ENCODE peak calls at places on chromosomes 2 and 18, in nine cellular contexts. One of them, this sample, is unnamed.

GRCh38 chr2:228699888-228700287 is 518.4 kb upstream of the SPHKAP start:
- DNase-seq in tibial artery: no peak
- DNase-seq in colonic mucosa: no peak
- DNase-seq in ovary: no peak
- DNase-seq in GM12878: no peak
- DNase-seq in heart left ventricle: no peak
- DNase-seq in astrocyte: no peak
- DNase-seq in GM23338: no peak
- DNase-seq in neural progenitor cell: no peak
- DNase-seq in this sample: no peak

GRCh38 chr18:75173125-75173432 is 35.9 kb downstream of the PTGR3 start:
- DNase-seq in ovary: no peak
- DNase-seq in heart left ventricle: no peak
- DNase-seq in tibial artery: no peak
- DNase-seq in colonic mucosa: no peak
- DNase-seq in neural progenitor cell: peak; percentile 32
- DNase-seq in astrocyte: no peak
- DNase-seq in GM23338: peak; percentile 35
- DNase-seq in GM12878: peak; percentile 64
- DNase-seq in this sample: no peak

GRCh38 chr2:176370423-176370822 is 101.2 kb downstream of the MTX2 start:
- DNase-seq in colonic mucosa: no peak
- DNase-seq in heart left ventricle: no peak
- DNase-seq in tibial artery: no peak
- DNase-seq in GM12878: no peak
- DNase-seq in GM23338: no peak
- DNase-seq in neural progenitor cell: no peak
- DNase-seq in astrocyte: no peak
- DNase-seq in ovary: no peak
- DNase-seq in this sample: no peak

GRCh38 chr2:135870571-135870970 is 5.7 kb downstream of the MCM6 start:
- DNase-seq in neural progenitor cell: no peak
- DNase-seq in GM12878: no peak
- DNase-seq in tibial artery: no peak
- DNase-seq in colonic mucosa: no peak
- DNase-seq in astrocyte: no peak
- DNase-seq in heart left ventricle: no peak
- DNase-seq in ovary: no peak
- DNase-seq in GM23338: no peak
- DNase-seq in this sample: no peak

GRCh38 chr18:76619342-76620315 is 124.6 kb upstream of the ZNF516 start:
- DNase-seq in GM12878: no peak
- DNase-seq in tibial artery: peak; percentile 74
- DNase-seq in astrocyte: peak; percentile 88
- DNase-seq in neural progenitor cell: peak; percentile 78
- DNase-seq in heart left ventricle: peak; percentile 67
- DNase-seq in ovary: peak; percentile 91
- DNase-seq in colonic mucosa: peak; percentile 50
- DNase-seq in GM23338: peak; percentile 72
- DNase-seq in this sample: peak; percentile 55

GRCh38 chr2:177413703-177414102 is 21.1 kb downstream of the AGPS start:
- DNase-seq in GM23338: no peak
- DNase-seq in tibial artery: no peak
- DNase-seq in astrocyte: no peak
- DNase-seq in heart left ventricle: no peak
- DNase-seq in ovary: no peak
- DNase-seq in colonic mucosa: no peak
- DNase-seq in neural progenitor cell: no peak
- DNase-seq in GM12878: no peak
- DNase-seq in this sample: no peak

GRCh38 chr2:64313311-64313710 is 140.7 kb upstream of the LGALSL start:
- DNase-seq in tibial artery: no peak
- DNase-seq in astrocyte: no peak
- DNase-seq in heart left ventricle: no peak
- DNase-seq in ovary: no peak
- DNase-seq in GM12878: no peak
- DNase-seq in neural progenitor cell: no peak
- DNase-seq in colonic mucosa: no peak
- DNase-seq in GM23338: no peak
- DNase-seq in this sample: no peak

GRCh38 chr18:39463986-39464385 is 1898.4 kb upstream of the CELF4 start:
- DNase-seq in tibial artery: no peak
- DNase-seq in GM23338: no peak
- DNase-seq in GM12878: no peak
- DNase-seq in neural progenitor cell: no peak
- DNase-seq in ovary: no peak
- DNase-seq in astrocyte: no peak
- DNase-seq in colonic mucosa: no peak
- DNase-seq in heart left ventricle: no peak
- DNase-seq in this sample: no peak

GRCh38 chr18:2050702-2051201 is 520.6 kb downstream of the METTL4 start:
- DNase-seq in neural progenitor cell: no peak
- DNase-seq in tibial artery: no peak
- DNase-seq in heart left ventricle: no peak
- DNase-seq in astrocyte: peak; percentile 33
- DNase-seq in ovary: no peak
- DNase-seq in GM23338: no peak
- DNase-seq in colonic mucosa: no peak
- DNase-seq in GM12878: no peak
- DNase-seq in this sample: peak; percentile 91

GRCh38 chr18:69701305-69701704 is 246.4 kb downstream of the CD226 start:
- DNase-seq in GM23338: no peak
- DNase-seq in astrocyte: no peak
- DNase-seq in colonic mucosa: no peak
- DNase-seq in heart left ventricle: no peak
- DNase-seq in neural progenitor cell: no peak
- DNase-seq in ovary: no peak
- DNase-seq in tibial artery: no peak
- DNase-seq in GM12878: no peak
- DNase-seq in this sample: no peak

GRCh38 chr2:127649100-127649611 is 3.2 kb downstream of the GPR17 start:
- DNase-seq in tibial artery: no peak
- DNase-seq in ovary: no peak
- DNase-seq in GM12878: no peak
- DNase-seq in GM23338: no peak
- DNase-seq in astrocyte: no peak
- DNase-seq in neural progenitor cell: no peak
- DNase-seq in colonic mucosa: no peak
- DNase-seq in heart left ventricle: peak; percentile 65
- DNase-seq in this sample: no peak

GRCh38 chr2:241041557-241042158 is 43.2 kb downstream of the SNED1 start:
- DNase-seq in colonic mucosa: no peak
- DNase-seq in neural progenitor cell: no peak
- DNase-seq in GM23338: no peak
- DNase-seq in tibial artery: no peak
- DNase-seq in GM12878: peak; percentile 86
- DNase-seq in astrocyte: no peak
- DNase-seq in ovary: no peak
- DNase-seq in heart left ventricle: no peak
- DNase-seq in this sample: no peak
- H3K4me1 ChIP-seq in colonic mucosa: no peaks in the 10 kb centered on the region
- H3K4me1 ChIP-seq in neural progenitor cell: peaks cover 9% of the 10 kb centered on the region
- H3K4me1 ChIP-seq in GM23338: peaks cover 4% of the 10 kb centered on the region
- H3K4me1 ChIP-seq in tibial artery: peaks cover 2% of the 10 kb centered on the region
- H3K4me1 ChIP-seq in GM12878: peaks cover 51% of the 10 kb centered on the region
- H3K4me1 ChIP-seq in astrocyte: peaks cover 2% of the 10 kb centered on the region
- H3K4me1 ChIP-seq in ovary: no peaks in the 10 kb centered on the region
- H3K4me1 ChIP-seq in heart left ventricle: peaks cover under 1% of the 10 kb centered on the region
- H3K4me1 ChIP-seq in this sample: no peaks in the 10 kb centered on the region

GRCh38 chr2:60529111-60529510 is 24.3 kb downstream of the BCL11A start:
- DNase-seq in neural progenitor cell: no peak
- DNase-seq in astrocyte: no peak
- DNase-seq in heart left ventricle: no peak
- DNase-seq in GM12878: no peak
- DNase-seq in ovary: no peak
- DNase-seq in tibial artery: no peak
- DNase-seq in colonic mucosa: no peak
- DNase-seq in GM23338: no peak
- DNase-seq in this sample: no peak

GRCh38 chr2:60531638-60532216 is 21.7 kb downstream of the BCL11A start:
- DNase-seq in tibial artery: no peak
- DNase-seq in astrocyte: no peak
- DNase-seq in ovary: no peak
- DNase-seq in neural progenitor cell: peak; percentile 72
- DNase-seq in GM23338: peak; percentile 84
- DNase-seq in heart left ventricle: no peak
- DNase-seq in colonic mucosa: peak; percentile 72
- DNase-seq in GM12878: no peak
- DNase-seq in this sample: peak; percentile 22

GRCh38 chr2:60530228-60530627 is 23.2 kb downstream of the BCL11A start:
- DNase-seq in heart left ventricle: no peak
- DNase-seq in GM23338: no peak
- DNase-seq in colonic mucosa: peak; percentile 82
- DNase-seq in ovary: no peak
- DNase-seq in GM12878: no peak
- DNase-seq in tibial artery: no peak
- DNase-seq in astrocyte: no peak
- DNase-seq in neural progenitor cell: no peak
- DNase-seq in this sample: peak; percentile 64

GRCh38 chr2:60532421-60532820 is 21.0 kb downstream of the BCL11A start:
- DNase-seq in ovary: no peak
- DNase-seq in heart left ventricle: no peak
- DNase-seq in astrocyte: no peak
- DNase-seq in colonic mucosa: no peak
- DNase-seq in GM23338: no peak
- DNase-seq in GM12878: no peak
- DNase-seq in tibial artery: no peak
- DNase-seq in neural progenitor cell: no peak
- DNase-seq in this sample: no peak

DNA sequence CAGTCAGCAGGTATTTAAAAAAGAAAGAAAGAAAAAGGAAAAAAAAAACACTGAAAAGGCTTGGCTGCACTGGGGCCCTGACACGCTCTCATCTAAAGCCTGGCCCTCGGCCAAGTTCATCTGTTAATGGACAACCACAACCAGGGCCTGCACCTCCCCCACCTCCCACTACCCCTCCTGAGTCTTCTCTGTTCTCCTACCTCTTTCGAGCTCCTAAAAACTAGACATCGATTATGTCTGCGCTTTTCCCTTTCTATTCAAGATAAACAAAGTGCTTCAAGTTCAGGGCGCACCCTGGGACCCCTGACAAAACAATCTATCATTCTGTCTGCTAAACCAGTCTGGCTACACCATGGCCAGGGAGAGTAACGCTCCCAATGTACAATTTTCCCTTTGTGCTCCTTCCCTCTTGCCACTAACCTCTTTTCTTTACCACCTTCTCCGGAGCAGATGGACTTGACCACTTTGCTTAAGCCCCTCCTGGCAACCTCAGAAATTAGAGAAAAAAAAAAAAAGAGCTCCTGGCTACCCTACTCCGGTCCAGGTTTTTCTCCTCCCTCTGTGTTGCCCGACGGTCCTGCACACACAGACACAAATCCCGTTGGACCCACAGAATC is 22.7 kb downstream of the BCL11A start:
- DNase-seq in colonic mucosa: peak; percentile 94
- DNase-seq in ovary: no peak
- DNase-seq in tibial artery: no peak
- DNase-seq in neural progenitor cell: no peak
- DNase-seq in GM23338: peak; percentile 47
- DNase-seq in astrocyte: peak; percentile 51
- DNase-seq in heart left ventricle: peak; percentile 80
- DNase-seq in GM12878: no peak
- DNase-seq in this sample: no peak
- H3K27ac ChIP-seq in colonic mucosa: peak overlapping the region; percentile 56
- H3K27ac ChIP-seq in ovary: no peak overlapping the region
- H3K27ac ChIP-seq in tibial artery: no peak overlapping the region
- H3K27ac ChIP-seq in neural progenitor cell: no peak overlapping the region
- H3K27ac ChIP-seq in GM23338: peak overlapping the region; percentile 47
- H3K27ac ChIP-seq in astrocyte: no peak overlapping the region
- H3K27ac ChIP-seq in heart left ventricle: peak overlapping the region; percentile 42
- H3K27ac ChIP-seq in GM12878: peak overlapping the region; percentile 41
- H3K27ac ChIP-seq in this sample: peak overlapping the region; percentile 55

DNA sequence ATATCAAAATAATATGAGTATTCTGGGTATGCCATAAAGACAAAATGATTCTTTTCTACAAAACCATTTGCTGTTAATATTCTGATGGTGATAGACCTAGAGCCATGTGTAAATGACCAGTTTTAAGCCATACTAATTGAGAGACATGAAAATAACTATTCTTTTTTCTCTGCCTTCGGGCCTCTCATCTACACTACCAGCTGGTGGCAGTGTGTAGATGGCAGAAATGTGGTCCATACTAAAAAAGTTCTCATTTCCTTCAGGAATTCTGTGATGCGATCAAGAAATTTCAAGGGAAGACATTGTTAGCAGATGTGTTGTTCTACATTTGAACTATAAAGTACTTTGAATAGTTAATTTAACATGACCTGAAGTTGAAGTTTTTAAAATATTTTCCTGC is 485.2 kb downstream of the TRIB2 start:
- DNase-seq in ovary: no peak
- DNase-seq in astrocyte: peak; percentile 1
- DNase-seq in GM12878: no peak
- DNase-seq in heart left ventricle: no peak
- DNase-seq in neural progenitor cell: no peak
- DNase-seq in tibial artery: no peak
- DNase-seq in GM23338: peak; percentile 13
- DNase-seq in colonic mucosa: no peak
- DNase-seq in this sample: peak; percentile 7
- TF ChIP-seq CTCF in ovary: no peak
- TF ChIP-seq CTCF in astrocyte: peak; percentile 38
- TF ChIP-seq CTCF in GM12878: no peak
- TF ChIP-seq CTCF in heart left ventricle: no peak
- TF ChIP-seq CTCF in neural progenitor cell: no peak
- TF ChIP-seq CTCF in tibial artery: no peak
- TF ChIP-seq CTCF in GM23338: peak; percentile 58
- TF ChIP-seq CTCF in colonic mucosa: no peak
- TF ChIP-seq CTCF in this sample: peak; percentile 59

GRCh38 chr2:84999467-85000064 is 28.6 kb downstream of the KCMF1 start:
- DNase-seq in neural progenitor cell: no peak
- DNase-seq in colonic mucosa: no peak
- DNase-seq in ovary: no peak
- DNase-seq in GM12878: no peak
- DNase-seq in heart left ventricle: no peak
- DNase-seq in tibial artery: no peak
- DNase-seq in astrocyte: no peak
- DNase-seq in GM23338: no peak
- DNase-seq in this sample: no peak

GRCh38 chr2:84996909-84997308 is 25.9 kb downstream of the KCMF1 start:
- DNase-seq in tibial artery: no peak
- DNase-seq in colonic mucosa: no peak
- DNase-seq in GM23338: no peak
- DNase-seq in neural progenitor cell: no peak
- DNase-seq in astrocyte: no peak
- DNase-seq in ovary: no peak
- DNase-seq in heart left ventricle: no peak
- DNase-seq in GM12878: no peak
- DNase-seq in this sample: no peak

GRCh38 chr2:84995826-84996225 is 24.9 kb downstream of the KCMF1 start:
- DNase-seq in heart left ventricle: no peak
- DNase-seq in GM12878: no peak
- DNase-seq in astrocyte: no peak
- DNase-seq in GM23338: no peak
- DNase-seq in neural progenitor cell: no peak
- DNase-seq in ovary: no peak
- DNase-seq in colonic mucosa: no peak
- DNase-seq in tibial artery: no peak
- DNase-seq in this sample: no peak

GRCh38 chr2:85002534-85002933 is 31.6 kb downstream of the KCMF1 start:
- DNase-seq in tibial artery: no peak
- DNase-seq in ovary: no peak
- DNase-seq in heart left ventricle: no peak
- DNase-seq in GM23338: no peak
- DNase-seq in neural progenitor cell: no peak
- DNase-seq in astrocyte: no peak
- DNase-seq in colonic mucosa: no peak
- DNase-seq in GM12878: no peak
- DNase-seq in this sample: no peak

GRCh38 chr2:85001595-85001994 is 30.6 kb downstream of the KCMF1 start:
- DNase-seq in tibial artery: no peak
- DNase-seq in colonic mucosa: no peak
- DNase-seq in GM23338: no peak
- DNase-seq in neural progenitor cell: no peak
- DNase-seq in heart left ventricle: no peak
- DNase-seq in astrocyte: no peak
- DNase-seq in GM12878: no peak
- DNase-seq in ovary: no peak
- DNase-seq in this sample: no peak
- H3K4me1 ChIP-seq in tibial artery: peaks cover 3% of the 10 kb centered on the region
- H3K4me1 ChIP-seq in colonic mucosa: no peaks in the 10 kb centered on the region
- H3K4me1 ChIP-seq in GM23338: peaks cover 3% of the 10 kb centered on the region
- H3K4me1 ChIP-seq in neural progenitor cell: no peaks in the 10 kb centered on the region
- H3K4me1 ChIP-seq in heart left ventricle: peaks cover 5% of the 10 kb centered on the region
- H3K4me1 ChIP-seq in astrocyte: peaks cover 4% of the 10 kb centered on the region
- H3K4me1 ChIP-seq in GM12878: peaks cover 10% of the 10 kb centered on the region
- H3K4me1 ChIP-seq in ovary: peaks cover 1% of the 10 kb centered on the region
- H3K4me1 ChIP-seq in this sample: peaks cover 8% of the 10 kb centered on the region